ENCODE peak calls at places on chromosomes 13 and 19, in four cellular contexts. M is suprapubic skin, G is sigmoid colon, B is H1. C is an unnamed sample.

GRCh38 chr13:20435616-20436368 is 89.9 kb downstream of the CRYL1 start:
- DNase-seq in M (no peak), G (no peak), B (no peak), C (no peak)

GRCh38 chr13:45702088-45702487 is at the start of gene CBY2:
- DNase-seq in B (no peak), G (no peak), M (no peak), C (no peak)

GRCh38 chr13:73765651-73766384 is 368.4 kb downstream of the KLF12 start:
- DNase-seq in G (peak), M (no peak), B (peak), C (peak)

GRCh38 chr19:32339988-32340874 is 5.2 kb upstream of the ZNF507 start:
- DNase-seq in G (peak), M (no peak), B (peak), C (no peak)

GRCh38 chr19:55641376-55642152 is 762 bp downstream of the ZNF580 start:
- DNase-seq in B (no peak), M (no peak), G (peak), C (no peak)

GRCh38 chr13:53281677-53282076 is 253.1 kb downstream of the OLFM4 start:
- DNase-seq in B (no peak), M (no peak), G (no peak), C (no peak)

GRCh38 chr19:12789098-12789903 is 2.0 kb upstream of the JUNB start:
- DNase-seq in G (no peak), B (no peak), M (no peak), C (no peak)

GRCh38 chr13:102825921-102826706 is 19.7 kb upstream of the ERCC5 start:
- DNase-seq in B (no peak), M (no peak), G (no peak), C (peak)

GRCh38 chr13:97856001-97856675 is 97.3 kb upstream of the IPO5 start:
- DNase-seq in M (peak), B (no peak), G (peak), C (no peak)

GRCh38 chr19:48614436-48615144 is at the start of gene FAM83E:
- DNase-seq in B (peak), G (no peak), M (no peak), C (no peak)

GRCh38 chr13:32316030-32316344 is 679 bp downstream of the BRCA2 start:
- DNase-seq in B (no peak), G (no peak), M (no peak), C (no peak)

GRCh38 chr19:2426661-2427322 is 594 bp downstream of the TIMM13 start:
- DNase-seq in B (peak), M (no peak), G (peak), C (no peak)

GRCh38 chr13:26967119-26968038 is 204.2 kb downstream of the USP12 start:
- DNase-seq in G (peak), M (no peak), B (no peak), C (no peak)

GRCh38 chr19:21698215-21698614 is 69.2 kb downstream of the ZNF100 start:
- DNase-seq in B (no peak), M (no peak), G (no peak), C (no peak)

GRCh38 chr13:100269837-100270236 is 180.9 kb downstream of the PCCA start:
- DNase-seq in M (no peak), B (no peak), G (peak), C (no peak)

GRCh38 chr13:74633734-74634133 is 499.5 kb upstream of the KLF12 start:
- DNase-seq in B (no peak), G (no peak), M (no peak), C (no peak)

DNA sequence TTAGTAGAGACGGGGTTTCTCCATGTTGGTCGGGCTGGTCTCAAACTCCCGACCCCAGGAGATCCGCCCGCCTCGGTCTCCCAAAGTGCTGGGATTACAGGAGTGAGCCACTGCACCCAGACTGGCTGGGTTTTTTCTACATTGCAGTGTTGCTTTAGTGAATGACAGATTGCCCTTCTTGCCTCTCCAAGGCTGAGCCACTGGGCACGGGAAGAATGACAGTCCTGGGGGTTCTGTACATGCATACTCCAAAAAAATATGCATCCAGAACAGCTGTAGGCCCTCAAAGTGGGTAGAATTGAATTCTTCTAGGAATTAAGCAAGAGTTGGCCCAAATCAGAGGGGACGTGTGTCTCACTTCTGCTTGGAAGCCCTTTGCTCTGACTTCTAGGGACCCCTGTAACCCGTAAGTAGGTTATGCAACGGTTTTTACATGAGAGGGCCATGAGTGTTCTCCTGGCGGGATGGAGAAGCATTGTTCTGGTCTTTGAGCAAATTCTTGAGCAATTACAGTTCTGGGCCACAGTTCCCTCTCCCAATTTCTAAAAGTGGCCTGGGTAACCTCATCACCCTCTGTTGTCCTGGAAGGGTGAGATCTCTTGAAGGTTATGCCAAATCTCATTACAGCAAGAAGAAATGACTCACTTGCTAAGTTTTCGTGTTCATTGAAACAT is 3.6 kb downstream of the ACTN4 start:
- DNase-seq in B (no peak), M (no peak), G (peak), C (no peak)
- TF ChIP-seq POLR2AphosphoS5 in B (no peak), M (no peak), G (peak), C (no peak)

GRCh38 chr13:50015263-50015662 is at the start of gene KCNRG:
- DNase-seq in G (no peak), M (no peak), B (no peak), C (no peak)
- H3K27ac ChIP-seq in G (peak), M (peak), B (peak), C (peak)

DNA sequence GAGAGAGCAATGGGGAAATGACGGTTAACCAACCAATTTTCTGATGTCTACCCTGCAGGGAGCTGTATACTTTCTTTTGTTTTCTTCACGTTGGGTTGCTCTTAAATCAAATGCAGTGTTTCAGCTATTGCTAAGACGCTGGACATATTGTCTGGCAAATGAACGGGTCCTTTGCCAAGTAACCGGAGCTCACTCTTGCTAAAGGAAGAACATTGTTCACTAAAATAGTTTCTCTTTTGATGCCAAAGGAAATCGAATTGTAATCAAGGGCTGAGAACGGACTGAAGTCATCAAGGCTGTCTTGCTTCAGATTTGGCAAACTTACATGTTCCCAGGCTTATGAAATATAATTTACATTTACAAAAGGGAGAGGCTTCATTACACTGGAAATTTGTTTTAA is 142.3 kb upstream of the ARGLU1 start:
- DNase-seq in B (no peak), G (no peak), M (no peak), C (no peak)
- TF ChIP-seq POLR2AphosphoS5 in B (no peak), G (no peak), M (no peak), C (no peak)

GRCh38 chr19:7480975-7481265 is 7.9 kb downstream of the PEX11G start:
- DNase-seq in M (no peak), B (no peak), G (no peak), C (no peak)
- H3K27ac ChIP-seq in M (no peak), B (no peak), G (no peak), C (no peak)

GRCh38 chr19:34306824-34307223 is 52.5 kb downstream of the GARRE1 start:
- DNase-seq in M (no peak), B (no peak), G (no peak), C (no peak)
- TF ChIP-seq POLR2AphosphoS5 in M (no peak), B (no peak), G (no peak), C (no peak)

DNA sequence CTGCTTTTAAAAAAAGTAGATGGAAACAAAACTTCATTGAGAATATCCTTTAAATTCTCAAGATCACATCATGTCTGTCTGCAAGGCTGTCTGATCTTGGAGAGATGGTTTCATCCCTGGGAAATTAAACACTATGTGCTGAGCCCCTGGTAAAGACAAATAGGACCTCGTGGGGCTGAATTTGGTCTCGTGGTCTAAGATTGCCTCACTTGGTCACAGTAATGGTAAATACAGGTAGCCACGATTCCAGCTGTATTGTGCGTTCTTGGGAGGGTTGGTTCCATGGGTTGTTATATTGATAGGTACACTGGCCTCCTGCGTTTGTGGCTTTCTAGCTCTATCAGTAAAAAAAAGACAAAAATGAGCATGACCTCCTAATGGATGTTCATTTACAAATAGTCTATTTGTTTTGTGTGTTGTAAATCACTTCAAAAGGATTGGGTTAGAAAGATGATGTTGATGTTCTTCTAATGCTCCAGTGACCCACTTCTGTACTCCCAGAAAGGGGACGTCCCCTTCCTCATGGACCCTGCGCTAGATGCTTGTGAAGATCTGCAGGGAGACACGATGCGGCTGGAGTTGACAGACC is 1.7 kb downstream of the CEBPG start:
- DNase-seq in B (no peak), G (no peak), M (no peak), C (no peak)
- H3K27ac ChIP-seq in B (no peak), G (peak), M (peak), C (peak)

GRCh38 chr13:28138756-28139470 is 568 bp downstream of the PAN3 start:
- DNase-seq in B (peak), M (peak), G (peak), C (peak)
- TF ChIP-seq POLR2AphosphoS5 in B (peak), M (peak), G (peak), C (peak)

GRCh38 chr19:4688587-4688986 is 18.4 kb upstream of the MYDGF start:
- DNase-seq in M (no peak), G (no peak), B (no peak), C (no peak)

GRCh38 chr19:4682417-4683200 is 12.5 kb upstream of the MYDGF start:
- DNase-seq in B (no peak), G (no peak), M (no peak), C (no peak)

GRCh38 chr19:4686700-4687099 is 16.6 kb upstream of the MYDGF start:
- DNase-seq in B (no peak), M (no peak), G (no peak), C (no peak)

GRCh38 chr19:4687396-4687795 is 17.3 kb upstream of the MYDGF start:
- DNase-seq in B (no peak), G (no peak), M (no peak), C (no peak)

DNA sequence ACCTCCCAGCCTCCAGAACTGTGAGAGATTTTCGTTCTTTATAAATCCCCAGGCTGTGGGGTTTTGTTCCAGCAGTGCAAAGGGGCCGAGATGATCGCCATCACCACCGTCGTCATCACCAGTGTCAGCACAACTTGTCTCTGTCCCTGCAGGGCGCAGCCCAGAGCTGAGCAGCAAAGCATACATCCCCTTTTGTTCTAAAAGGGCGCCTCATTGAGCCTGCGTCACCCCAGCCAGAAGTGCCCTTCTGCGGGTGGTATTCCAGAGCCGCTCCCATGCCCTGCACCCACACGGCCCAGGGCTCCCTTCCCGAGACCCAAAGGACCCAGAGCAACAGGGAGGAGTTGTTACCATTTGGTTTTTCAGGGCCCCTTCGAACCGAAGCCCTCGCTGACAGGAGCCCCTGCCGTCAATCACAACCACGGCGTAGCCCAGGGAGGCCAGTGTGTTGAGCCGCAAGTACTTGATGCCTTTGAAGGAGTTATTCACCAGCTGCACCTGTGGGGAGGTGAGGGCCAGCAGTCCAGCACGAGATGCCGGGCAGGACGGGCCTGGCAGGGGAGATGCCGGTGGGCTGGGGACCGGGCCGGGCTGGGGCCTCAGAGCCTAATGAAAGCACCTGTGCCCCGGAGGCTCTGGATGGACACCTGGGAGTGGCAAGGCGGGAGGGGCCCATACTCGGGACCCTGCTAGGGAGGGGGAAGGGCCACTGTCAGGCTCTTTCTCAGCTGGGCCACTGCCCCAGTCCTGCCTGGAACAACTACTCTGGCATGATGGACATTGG is 14.4 kb upstream of the MYDGF start:
- DNase-seq in G (no peak), M (no peak), B (no peak), C (no peak)
- H3K27ac ChIP-seq in G (no peak), M (no peak), B (no peak), C (no peak)

DNA sequence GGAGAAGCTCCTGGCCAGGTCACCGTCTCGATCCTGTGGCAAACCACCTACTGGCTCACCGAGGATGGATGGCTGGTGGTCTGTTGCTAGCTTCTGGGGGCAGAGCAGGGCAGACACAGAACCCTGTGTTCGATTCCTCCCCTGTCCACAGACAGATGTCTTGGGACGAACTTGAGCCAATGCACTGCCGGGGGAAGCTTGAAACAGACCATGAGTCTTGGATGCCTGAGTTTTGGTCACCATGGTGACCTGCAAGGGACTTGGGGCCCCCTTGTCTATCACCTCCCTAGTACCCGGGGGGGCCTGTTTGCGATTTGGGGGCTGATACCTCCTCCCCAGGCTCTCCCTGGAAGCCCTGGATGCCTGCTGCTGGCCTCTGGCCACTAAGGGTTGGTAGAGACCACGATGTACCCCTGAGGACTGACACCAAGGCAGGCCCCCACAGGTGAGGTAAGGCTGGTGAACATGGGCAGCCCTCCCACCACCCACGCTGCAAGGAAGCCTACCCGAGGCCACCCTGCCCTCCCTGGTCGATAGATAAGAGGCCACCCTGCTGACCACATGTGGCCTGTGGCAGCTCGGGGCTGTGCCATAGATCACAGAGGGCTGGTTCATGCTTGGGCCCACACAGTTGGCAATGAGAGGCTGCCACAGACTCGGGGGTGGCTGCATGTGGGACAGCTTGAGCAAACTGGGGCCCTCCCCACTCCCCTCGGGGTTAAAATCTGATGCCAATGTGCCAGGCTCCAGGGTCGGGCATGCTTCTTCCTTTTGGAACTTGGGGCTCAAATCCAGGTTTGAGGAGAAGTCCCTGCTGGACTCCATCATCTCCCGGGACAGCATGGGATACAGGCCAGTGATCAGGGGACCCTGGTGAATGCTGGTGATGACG is 10.7 kb downstream of the IQCN start:
- DNase-seq in M (no peak), B (no peak), G (no peak), C (no peak)
- TF ChIP-seq POLR2AphosphoS5 in M (no peak), B (no peak), G (no peak), C (no peak)

C was measured in SK-N-MC.